ENCODE peak calls at places on chromosomes 6 and 20, in seven cellular contexts. E is foreskin keratinocyte; R is CD8-positive, alpha-beta memory T cell; L is cardiac muscle cell; U is GM23248; M is left lung; V is psoas muscle. O is an unnamed sample.

GRCh38 chr20:9570612-9571011 is 56.2 kb downstream of the LAMP5 start:
- DNase-seq in E (no peak), R (no peak), L (no peak), U (no peak), M (no peak), V (no peak), O (no peak)

GRCh38 chr20:19017104-19017690 is 195.2 kb upstream of the SLC24A3 start:
- DNase-seq in E (no peak), R (no peak), L (no peak), U (no peak), M (no peak), V (no peak), O (no peak)

GRCh38 chr20:38434310-38434741 is 802 bp downstream of the SNHG17 start:
- DNase-seq in E (no peak), R (no peak), L (peak; percentile 28), U (peak; percentile 63), M (no peak), V (no peak), O (no peak)

GRCh38 chr6:152682141-152682540 is 15.6 kb upstream of the MYCT1 start:
- DNase-seq in E (no peak), R (no peak), L (no peak), U (no peak), M (no peak), V (no peak), O (no peak)

GRCh38 chr20:57680131-57680716 is 29.6 kb downstream of the PMEPA1 start:
- DNase-seq in E (no peak), R (no peak), L (no peak), U (no peak), M (no peak), V (no peak), O (no peak)

GRCh38 chr6:169998457-169998856 is 247.0 kb downstream of the ERMARD start:
- DNase-seq in E (no peak), R (no peak), L (no peak), U (no peak), M (peak; percentile 31), V (no peak), O (no peak)

GRCh38 chr6:14088600-14089168 is 28.9 kb upstream of the CD83 start:
- DNase-seq in E (no peak), R (no peak), L (no peak), U (no peak), M (no peak), V (no peak), O (no peak)

GRCh38 chr20:31472395-31473330 is 2.3 kb downstream of the DEFB124 start:
- DNase-seq in E (no peak), R (no peak), L (peak; percentile 70), U (peak; percentile 43), M (no peak), V (no peak), O (no peak)

GRCh38 chr6:18262812-18263560 is 1.3 kb downstream of the DEK start:
- DNase-seq in E (no peak), R (peak; percentile 56), L (peak; percentile 10), U (peak; percentile 49), M (no peak), V (no peak), O (no peak)

GRCh38 chr6:99446076-99446475 is 21.0 kb upstream of the PNISR start:
- DNase-seq in E (no peak), R (no peak), L (no peak), U (no peak), M (no peak), V (no peak), O (no peak)

GRCh38 chr6:129501401-129502051 is 208.5 kb downstream of the ARHGAP18 start:
- DNase-seq in E (peak; percentile 97), R (no peak), L (peak; percentile 92), U (peak; percentile 97), M (peak; percentile 86), V (peak; percentile 54), O (no peak)

GRCh38 chr6:50820590-50821234 is 2.0 kb downstream of the TFAP2B start:
- DNase-seq in E (no peak), R (no peak), L (no peak), U (no peak), M (no peak), V (no peak), O (no peak)

GRCh38 chr20:36493013-36493800 is 48.1 kb upstream of the MYL9 start:
- DNase-seq in E (no peak), R (no peak), L (no peak), U (no peak), M (no peak), V (no peak), O (no peak)

GRCh38 chr6:135251416-135251815 is 70.3 kb downstream of the MYB start:
- DNase-seq in E (no peak), R (no peak), L (no peak), U (no peak), M (no peak), V (no peak), O (peak; percentile 41)

GRCh38 chr6:125191916-125192609 is 38.5 kb downstream of the TPD52L1 start:
- DNase-seq in E (peak; percentile 76), R (peak; percentile 64), L (peak; percentile 91), U (peak; percentile 84), M (no peak), V (peak; percentile 52), O (peak; percentile 59)

GRCh38 chr6:45737331-45738056 is 278.2 kb downstream of the CLIC5 start:
- DNase-seq in E (no peak), R (no peak), L (no peak), U (no peak), M (no peak), V (no peak), O (no peak)

GRCh38 chr6:108744244-108744972 is 103.8 kb upstream of the ARMC2 start:
- DNase-seq in E (no peak), R (no peak), L (no peak), U (no peak), M (no peak), V (no peak), O (no peak)

GRCh38 chr20:36614781-36615557 is 9.4 kb downstream of the RAB5IF start:
- DNase-seq in E (no peak), R (no peak), L (no peak), U (peak; percentile 11), M (no peak), V (no peak), O (no peak)

GRCh38 chr6:106316376-106316769 is 9.2 kb downstream of the ATG5 start:
- DNase-seq in E (no peak), R (no peak), L (no peak), U (no peak), M (no peak), V (no peak), O (no peak)

GRCh38 chr6:82072113-82072512 is 175.4 kb downstream of the IBTK start:
- DNase-seq in E (no peak), R (no peak), L (no peak), U (peak; percentile 25), M (no peak), V (no peak), O (no peak)

GRCh38 chr20:62367483-62368302 is 581 bp upstream of the LAMA5 start:
- DNase-seq in E (no peak), R (no peak), L (peak; percentile 36), U (no peak), M (peak; percentile 86), V (peak; percentile 59), O (peak; percentile 69)

GRCh38 chr20:62367136-62367482 is at the start of gene LAMA5:
- DNase-seq in E (no peak), R (no peak), L (peak; percentile 34), U (peak; percentile 70), M (peak; percentile 89), V (peak; percentile 68), O (peak; percentile 88)

GRCh38 chr20:62364911-62365736 is 2.0 kb downstream of the LAMA5 start:
- DNase-seq in E (no peak), R (no peak), L (no peak), U (no peak), M (peak; percentile 83), V (peak; percentile 73), O (peak; percentile 77)

GRCh38 chr20:62365814-62366369 is 1.2 kb downstream of the LAMA5 start:
- DNase-seq in E (peak; percentile 72), R (no peak), L (no peak), U (no peak), M (peak; percentile 86), V (peak; percentile 27), O (peak; percentile 56)

GRCh38 chr20:62366370-62367135 is 559 bp downstream of the LAMA5 start:
- DNase-seq in E (no peak), R (no peak), L (no peak), U (no peak), M (peak; percentile 88), V (peak; percentile 27), O (peak; percentile 79)
- H3K4me1 ChIP-seq in E (peaks cover 17% of the 10 kb centered on the region), R (peaks cover 18% of the 10 kb centered on the region), L (peaks cover 60% of the 10 kb centered on the region), U (peaks cover 21% of the 10 kb centered on the region), M (peaks cover 44% of the 10 kb centered on the region), V (peaks cover 69% of the 10 kb centered on the region), O (peaks cover 29% of the 10 kb centered on the region)

GRCh38 chr6:1622220-1622841 is 12.6 kb downstream of the FOXC1 start:
- DNase-seq in E (no peak), R (no peak), L (no peak), U (no peak), M (no peak), V (no peak), O (peak; percentile 42)
- H3K27me3 ChIP-seq in E (peaks cover 17% of the 10 kb centered on the region), R (peaks cover 24% of the 10 kb centered on the region), L (peaks cover 100% of the 10 kb centered on the region), U (peaks cover 12% of the 10 kb centered on the region), M (peaks cover 100% of the 10 kb centered on the region), V (peaks cover 93% of the 10 kb centered on the region), O (no peaks in the 10 kb centered on the region)

GRCh38 chr6:158642097-158642601 is 2.4 kb downstream of the DYNLT1 start:
- DNase-seq in E (peak; percentile 73), R (no peak), L (peak; percentile 73), U (peak; percentile 96), M (peak; percentile 51), V (peak; percentile 65), O (no peak)
- H3K4me1 ChIP-seq in E (peaks cover 33% of the 10 kb centered on the region), R (peaks cover 56% of the 10 kb centered on the region), L (peaks cover 43% of the 10 kb centered on the region), U (peaks cover 40% of the 10 kb centered on the region), M (peaks cover 5% of the 10 kb centered on the region), V (peaks cover 43% of the 10 kb centered on the region), O (peaks cover 15% of the 10 kb centered on the region)

DNA sequence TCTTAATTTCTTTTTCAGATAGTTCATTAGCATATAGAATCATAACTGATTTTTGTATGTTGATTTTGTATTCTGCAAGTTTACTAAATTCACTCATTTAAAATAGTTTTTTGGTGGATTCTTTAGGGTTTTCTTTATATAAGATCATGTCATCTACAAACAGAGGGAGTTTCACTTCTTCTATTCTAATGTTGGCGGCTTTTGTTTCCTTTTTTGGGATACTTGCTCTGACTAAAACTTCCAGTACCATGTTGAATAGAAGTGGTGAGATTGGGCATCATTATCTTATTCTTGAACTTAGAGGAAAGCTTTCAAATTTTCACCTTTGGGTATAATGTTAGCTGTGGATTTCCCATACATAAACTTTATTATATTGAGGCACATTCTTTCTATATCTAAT is 296.9 kb downstream of the BCKDHB start:
- DNase-seq in E (no peak), R (no peak), L (no peak), U (no peak), M (no peak), V (no peak), O (no peak)
- H3K27me3 ChIP-seq in E (no peaks in the 10 kb centered on the region), R (no peaks in the 10 kb centered on the region), L (no peaks in the 10 kb centered on the region), U (no peaks in the 10 kb centered on the region), M (no peaks in the 10 kb centered on the region), V (no peaks in the 10 kb centered on the region), O (no peaks in the 10 kb centered on the region)

DNA sequence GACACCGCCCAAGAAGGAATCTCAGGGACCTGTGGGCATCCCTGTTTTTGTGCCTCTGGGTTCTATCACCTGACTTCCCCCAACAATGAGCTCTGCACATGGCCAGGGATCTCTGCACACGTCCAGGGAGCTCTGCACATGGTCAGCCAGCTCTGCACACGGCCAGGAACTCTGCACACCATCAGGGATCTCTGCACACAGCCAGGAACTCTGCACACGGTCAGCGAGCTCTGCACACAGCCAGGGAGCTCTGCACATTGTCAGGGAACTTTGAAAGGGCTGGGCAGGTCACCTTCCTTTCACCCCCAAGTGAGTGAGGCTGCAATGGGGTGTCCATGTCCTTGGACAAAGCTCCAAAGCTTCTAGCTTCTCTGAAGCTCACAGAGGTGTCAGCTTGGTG is 5.2 kb upstream of the SLCO4A1 start:
- DNase-seq in E (no peak), R (no peak), L (no peak), U (peak; percentile 24), M (peak; percentile 17), V (no peak), O (peak; percentile 15)
- H3K4me1 ChIP-seq in E (no peaks in the 10 kb centered on the region), R (peaks cover 5% of the 10 kb centered on the region), L (no peaks in the 10 kb centered on the region), U (no peaks in the 10 kb centered on the region), M (peaks cover 6% of the 10 kb centered on the region), V (peaks cover 4% of the 10 kb centered on the region), O (no peaks in the 10 kb centered on the region)